ENCODE peak calls at places on chromosomes 4 and X, in seven cellular contexts. R is neural progenitor cell, Y is IMR-90, W is GM23338, T is DND-41, Z is mammary epithelial cell, G is HCT116. U is an unnamed sample.

GRCh38 chr4:11799182-11799581 is 370.5 kb upstream of the HS3ST1 start:
- DNase-seq in G (no peak), T (no peak), Y (no peak), Z (no peak), W (peak), R (no peak), U (no peak)

GRCh38 chrX:70453024-70453618 is 8.5 kb downstream of the DLG3 start:
- DNase-seq in R (no peak), T (no peak), W (no peak), Y (no peak), Z (no peak), G (no peak), U (no peak)

GRCh38 chr4:103754844-103755243 is 35.1 kb upstream of the TACR3 start:
- DNase-seq in W (no peak), Z (peak), Y (no peak), G (no peak), R (no peak), T (no peak), U (peak)

GRCh38 chr4:150001815-150002214 is 76.4 kb upstream of the DCLK2 start:
- DNase-seq in W (no peak), R (no peak), Z (peak), G (no peak), T (no peak), Y (peak), U (no peak)

GRCh38 chr4:25449270-25449669 is 72.2 kb downstream of the ANAPC4 start:
- DNase-seq in G (no peak), R (no peak), Z (no peak), Y (no peak), W (no peak), T (no peak), U (no peak)

GRCh38 chr4:169397762-169398161 is 127.0 kb upstream of the SH3RF1 start:
- DNase-seq in Y (peak), G (no peak), T (no peak), W (no peak), R (no peak), Z (peak), U (no peak)

GRCh38 chr4:26080876-26081628 is 167.0 kb downstream of the SMIM20 start:
- DNase-seq in G (no peak), Z (no peak), R (no peak), W (no peak), Y (no peak), T (no peak), U (no peak)

GRCh38 chr4:109046549-109047171 is 255.8 kb downstream of the COL25A1 start:
- DNase-seq in G (no peak), R (no peak), Y (peak), T (no peak), W (no peak), Z (no peak), U (no peak)

GRCh38 chrX:7047951-7048350 is 99.6 kb upstream of the STS start:
- DNase-seq in R (no peak), W (peak), G (no peak), Y (no peak), Z (no peak), T (no peak), U (no peak)

GRCh38 chr4:114597410-114598115 is 1.0 kb upstream of the UGT8 start:
- DNase-seq in Z (no peak), T (no peak), G (no peak), R (peak), Y (no peak), W (peak), U (no peak)

GRCh38 chr4:110170861-110171260 is 27.6 kb downstream of the ELOVL6 start:
- DNase-seq in Z (no peak), Y (no peak), R (peak), T (no peak), G (no peak), W (peak), U (no peak)

GRCh38 chrX:74421181-74422028 is at the start of gene SLC16A2:
- DNase-seq in Y (peak), R (peak), W (peak), T (peak), Z (peak), G (no peak), U (no peak)

GRCh38 chr4:147987252-147987651 is 255.4 kb downstream of the ARHGAP10 start:
- DNase-seq in W (no peak), T (no peak), R (no peak), Y (no peak), G (no peak), Z (no peak), U (no peak)

GRCh38 chrX:13750204-13750603 is 15.7 kb downstream of the OFD1 start:
- DNase-seq in Y (peak), R (peak), W (peak), Z (peak), G (peak), T (no peak), U (no peak)

GRCh38 chr4:38917481-38918025 is 49.9 kb downstream of the FAM114A1 start:
- DNase-seq in G (no peak), Z (no peak), R (no peak), Y (peak), W (no peak), T (no peak), U (no peak)

GRCh38 chrX:70826715-70827114 is 81.8 kb downstream of the TEX11 start:
- DNase-seq in G (no peak), R (no peak), Y (no peak), Z (no peak), W (no peak), T (no peak), U (no peak)

GRCh38 chr4:53501561-53501960 is 89.7 kb downstream of the LNX1 start:
- DNase-seq in Z (no peak), T (no peak), R (no peak), G (no peak), Y (no peak), W (no peak), U (no peak)

GRCh38 chr4:108172780-108173598 is 4.3 kb upstream of the LEF1 start:
- DNase-seq in W (peak), R (peak), G (no peak), T (peak), Z (peak), Y (no peak), U (peak)

GRCh38 chr4:74157116-74157742 is 689 bp upstream of the MTHFD2L start:
- DNase-seq in Y (peak), R (no peak), Z (no peak), G (no peak), W (no peak), T (no peak), U (no peak)

GRCh38 chrX:2933125-2933900 is 4.2 kb upstream of the ARSD start:
- DNase-seq in R (no peak), Z (peak), T (peak), G (no peak), W (no peak), Y (no peak), U (peak)

GRCh38 chr4:153785830-153786721 is 2.8 kb downstream of the SFRP2 start:
- DNase-seq in W (peak), Y (peak), G (peak), T (no peak), Z (no peak), R (peak), U (no peak)

GRCh38 chrX:99798951-99799350 is 611.1 kb downstream of the PCDH19 start:
- DNase-seq in G (no peak), Y (no peak), T (no peak), W (no peak), Z (no peak), R (no peak), U (no peak)

GRCh38 chr4:3803946-3804345 is 37.8 kb downstream of the ADRA2C start:
- DNase-seq in T (no peak), Z (no peak), G (no peak), Y (no peak), R (no peak), W (no peak), U (no peak)

GRCh38 chrX:24607616-24608015 is 39.5 kb downstream of the PCYT1B start:
- DNase-seq in R (no peak), Z (no peak), G (no peak), W (no peak), T (no peak), Y (no peak), U (no peak)

GRCh38 chrX:42920752-42921151 is 142.8 kb upstream of the PPP1R2C start:
- DNase-seq in W (no peak), Y (no peak), G (no peak), T (no peak), Z (peak), R (no peak), U (no peak)

GRCh38 chr4:146381263-146381872 is 140.4 kb downstream of the SLC10A7 start:
- DNase-seq in Z (no peak), R (no peak), G (no peak), T (no peak), Y (peak), W (peak), U (no peak)

GRCh38 chr4:151324449-151325319 is 721 bp downstream of the SH3D19 start:
- DNase-seq in Y (peak), G (peak), R (peak), Z (peak), W (peak), T (no peak), U (peak)

GRCh38 chrX:38799995-38800394 is 1.3 kb upstream of the MID1IP1 start:
- DNase-seq in G (no peak), Z (no peak), Y (no peak), R (no peak), W (no peak), T (no peak), U (no peak)

GRCh38 chr4:122898370-122899150 is 23.8 kb downstream of the NUDT6 start:
- DNase-seq in R (no peak), W (no peak), Z (peak), Y (peak), T (no peak), G (peak), U (peak)

GRCh38 chrX:64350047-64350446 is 45.2 kb downstream of the MTMR8 start:
- DNase-seq in Z (no peak), T (no peak), G (no peak), Y (no peak), W (no peak), R (no peak), U (no peak)

GRCh38 chr4:8588196-8588470 is 4.4 kb upstream of the CPZ start:
- DNase-seq in R (no peak), G (no peak), W (no peak), Y (no peak), T (no peak), Z (no peak), U (no peak)

GRCh38 chr4:20378181-20378580 is 126.5 kb downstream of the SLIT2 start:
- DNase-seq in G (no peak), R (no peak), Z (no peak), W (no peak), T (no peak), Y (peak), U (no peak)

GRCh38 chr4:20383969-20384368 is 132.3 kb downstream of the SLIT2 start:
- DNase-seq in R (no peak), G (no peak), T (no peak), Y (no peak), Z (no peak), W (no peak), U (no peak)

GRCh38 chr4:20384456-20384855 is 132.8 kb downstream of the SLIT2 start:
- DNase-seq in Z (no peak), G (no peak), T (no peak), R (no peak), Y (no peak), W (no peak), U (no peak)

GRCh38 chr4:20383283-20383682 is 131.6 kb downstream of the SLIT2 start:
- DNase-seq in Y (no peak), Z (no peak), G (no peak), R (no peak), T (no peak), W (no peak), U (no peak)

GRCh38 chr4:20381005-20381404 is 129.3 kb downstream of the SLIT2 start:
- DNase-seq in T (no peak), Z (no peak), G (no peak), R (no peak), Y (no peak), W (no peak), U (no peak)
- H2AFZ ChIP-seq in T (no peak), Z (no peak), G (no peak), R (no peak), Y (no peak), W (no peak), U (no peak)

GRCh38 chr4:118264096-118264495 is 88.7 kb downstream of the PRSS12 start:
- DNase-seq in Z (no peak), T (no peak), W (no peak), G (no peak), Y (no peak), R (no peak), U (no peak)

GRCh38 chr4:118268780-118269179 is 84.0 kb downstream of the PRSS12 start:
- DNase-seq in W (no peak), R (no peak), Z (no peak), Y (no peak), T (no peak), G (no peak), U (no peak)

GRCh38 chr4:118270492-118270891 is 82.3 kb downstream of the PRSS12 start:
- DNase-seq in R (peak), T (no peak), W (peak), Y (peak), G (peak), Z (peak), U (peak)

DNA sequence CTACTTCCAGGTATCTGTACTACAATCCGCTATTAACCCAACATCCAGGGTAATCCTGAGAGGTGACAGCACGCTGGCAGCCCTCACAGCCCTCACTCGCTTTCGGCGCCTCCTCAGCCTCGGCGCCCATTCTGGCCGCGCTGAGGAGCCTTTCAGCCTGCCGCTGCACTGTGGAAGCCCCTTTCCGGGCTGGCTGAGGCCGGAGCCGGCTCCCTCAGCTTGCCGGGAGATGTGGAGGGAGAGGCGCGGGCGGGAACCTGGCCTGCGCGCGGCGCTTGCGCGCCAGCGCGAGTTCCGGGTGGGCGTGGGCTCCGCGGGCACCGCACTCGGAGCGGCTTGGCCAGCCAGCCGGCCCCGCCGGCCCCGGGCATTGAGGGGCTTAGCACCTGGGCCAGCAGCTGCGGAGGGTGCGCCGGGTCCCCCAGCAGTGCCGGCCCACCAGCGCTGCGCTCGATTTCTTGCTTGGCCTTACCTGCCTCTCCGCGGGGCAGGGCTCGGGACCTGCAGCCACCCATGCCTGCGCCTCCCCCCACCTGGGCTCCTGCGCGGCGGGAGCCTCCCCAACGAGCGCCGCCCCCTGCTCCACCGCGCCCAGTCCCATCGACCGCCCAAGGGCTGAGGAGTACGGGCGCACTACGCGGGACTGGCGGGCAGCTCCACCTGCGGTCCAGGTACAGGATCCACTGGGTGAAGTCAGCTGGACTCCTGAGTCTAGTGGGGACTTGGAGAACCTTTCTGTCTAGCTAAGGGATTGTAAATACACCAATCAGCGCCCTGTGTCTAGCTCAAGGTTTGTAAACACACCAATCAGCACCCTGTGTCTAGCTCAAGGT is 87.3 kb downstream of the PRSS12 start:
- DNase-seq in T (no peak), W (peak), Z (peak), G (no peak), R (no peak), Y (no peak), U (peak)
- H3K4me3 ChIP-seq in T (no peak), W (peak), Z (peak), G (no peak), R (no peak), Y (peak), U (peak)

DNA sequence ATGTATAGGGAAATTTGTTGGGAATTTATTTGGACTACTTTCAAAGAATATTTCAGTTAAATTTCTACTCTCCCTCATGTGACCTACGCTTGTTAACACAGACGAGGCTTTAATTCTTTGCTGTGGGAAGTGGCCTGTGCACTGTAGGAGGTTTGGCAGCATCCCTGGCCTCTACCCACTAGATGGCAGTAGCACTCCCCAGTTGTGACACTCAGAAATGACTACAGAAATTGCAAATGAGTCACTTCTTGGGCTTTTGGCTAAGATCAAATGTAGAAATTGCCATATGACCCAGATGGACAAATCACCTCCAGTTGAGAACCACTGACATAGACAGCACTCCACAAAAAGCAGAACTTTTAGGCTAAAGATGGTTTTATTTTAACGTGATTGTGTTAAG is 22.1 kb downstream of the PIR start:
- DNase-seq in W (peak), Z (peak), G (peak), R (peak), Y (peak), T (peak), U (peak)
- TF ChIP-seq CTCF in W (peak), Z (peak), G (peak), R (peak), Y (peak), T (peak), U (peak)

GRCh38 chr4:80173841-80174240 is 23.5 kb upstream of the PRDM8 start:
- DNase-seq in R (no peak), G (no peak), Z (no peak), W (no peak), T (no peak), Y (peak), U (no peak)

GRCh38 chr4:80172203-80172602 is 25.1 kb upstream of the PRDM8 start:
- DNase-seq in G (no peak), T (no peak), W (no peak), R (no peak), Z (no peak), Y (no peak), U (no peak)

GRCh38 chr4:80171656-80172055 is 25.6 kb upstream of the PRDM8 start:
- DNase-seq in R (no peak), W (no peak), Y (no peak), T (no peak), G (no peak), Z (peak), U (no peak)

GRCh38 chr4:80173387-80173786 is 23.9 kb upstream of the PRDM8 start:
- DNase-seq in Y (peak), W (no peak), R (peak), G (no peak), Z (peak), T (peak), U (no peak)

GRCh38 chr4:80171251-80171650 is 26.1 kb upstream of the PRDM8 start:
- DNase-seq in Z (no peak), G (no peak), R (no peak), W (no peak), Y (peak), T (no peak), U (no peak)
- H2AFZ ChIP-seq in Z (no peak), G (no peak), R (no peak), W (no peak), Y (no peak), T (no peak), U (no peak)